ENCODE peak calls at places on chromosomes 2 and 18, in ten cellular contexts. P, T, Q, C, M, U, X, S, Z and F are unnamed samples.

GRCh38 chr2:165469417-165469816 is at the start of gene CSRNP3:
- DNase-seq in M (peak), X (peak), Q (peak), C (no peak), P (peak), U (peak), T (peak), S (no peak), Z (peak), F (peak)

GRCh38 chr2:76640905-76641304 is 881.3 kb downstream of the LRRTM4 start:
- DNase-seq in P (no peak), Q (peak), X (no peak), C (no peak), Z (peak), S (no peak), M (no peak), U (no peak), T (no peak), F (no peak)

GRCh38 chr2:178280261-178280852 is 86.0 kb downstream of the OSBPL6 start:
- DNase-seq in S (peak), X (peak), P (no peak), C (no peak), Z (peak), Q (peak), T (peak), U (no peak), M (peak), F (peak)

GRCh38 chr2:40202798-40203400 is 249.0 kb downstream of the SLC8A1 start:
- DNase-seq in C (no peak), Z (peak), Q (no peak), P (no peak), X (no peak), M (peak), U (no peak), T (no peak), S (no peak), F (peak)

GRCh38 chr2:2688231-2688630 is 357.2 kb upstream of the MYT1L start:
- DNase-seq in T (no peak), Q (no peak), Z (no peak), P (no peak), C (no peak), X (no peak), U (no peak), S (no peak), M (no peak), F (no peak)

GRCh38 chr2:8203354-8203753 is 478.5 kb upstream of the ID2 start:
- DNase-seq in S (no peak), X (no peak), M (no peak), Q (no peak), U (no peak), P (no peak), C (no peak), T (no peak), Z (no peak), F (no peak)

GRCh38 chr2:197813093-197813787 is 8.8 kb downstream of the PLCL1 start:
- DNase-seq in Q (no peak), S (no peak), T (no peak), Z (peak), U (no peak), X (peak), P (no peak), M (peak), C (no peak), F (peak)

GRCh38 chr2:196718796-196719564 is 79.5 kb downstream of the CCDC150 start:
- DNase-seq in T (peak), C (no peak), U (peak), Z (peak), Q (no peak), S (no peak), P (no peak), M (peak), X (no peak), F (peak)

GRCh38 chr2:191217580-191217979 is 27.6 kb upstream of the MYO1B start:
- DNase-seq in C (no peak), P (no peak), U (no peak), M (peak), Z (peak), X (peak), Q (no peak), T (peak), S (no peak), F (peak)

GRCh38 chr18:3400567-3401296 is 49.2 kb upstream of the TGIF1 start:
- DNase-seq in M (no peak), X (no peak), U (no peak), Z (no peak), C (no peak), T (no peak), S (no peak), P (no peak), Q (no peak), F (no peak)

GRCh38 chr2:219688560-219689445 is 61.4 kb downstream of the SLC4A3 start:
- DNase-seq in Z (peak), U (no peak), M (peak), Q (no peak), S (no peak), P (no peak), T (peak), X (peak), C (no peak), F (peak)

GRCh38 chr2:165015052-165015642 is 59.8 kb upstream of the SLC38A11 start:
- DNase-seq in Z (peak), S (peak), U (peak), P (peak), T (peak), Q (peak), C (peak), X (peak), M (peak), F (peak)

GRCh38 chr18:47204908-47205522 is 28.9 kb upstream of the IER3IP1 start:
- DNase-seq in Q (peak), X (peak), Z (peak), C (no peak), S (peak), P (no peak), T (peak), U (peak), M (peak), F (peak)

GRCh38 chr2:17181051-17181450 is 337.2 kb downstream of the RAD51AP2 start:
- DNase-seq in X (no peak), S (no peak), Q (no peak), T (no peak), P (no peak), U (no peak), Z (no peak), C (no peak), M (no peak), F (no peak)